ENCODE peak calls at places on chromosomes 7 and 10, in six cellular contexts. H is heart left ventricle, M is stomach, W is IMR-90, Q is uterus, Z is Peyer's patch. X is an unnamed sample.

GRCh38 chr10:22669163-22669711 is 45.1 kb downstream of the PIP4K2A start:
- DNase-seq in H (no peak), M (no peak), W (no peak), Q (no peak), Z (no peak), X (no peak)

GRCh38 chr10:123755061-123755460 is 88.9 kb downstream of the GPR26 start:
- DNase-seq in H (no peak), M (no peak), W (no peak), Q (no peak), Z (no peak), X (no peak)

GRCh38 chr7:150479023-150479716 is 28.7 kb downstream of the GIMAP8 start:
- DNase-seq in H (no peak), M (no peak), W (no peak), Q (no peak), Z (no peak), X (no peak)

GRCh38 chr10:30820282-30820991 is 190.9 kb upstream of the LYZL2 start:
- DNase-seq in H (no peak), M (no peak), W (peak), Q (no peak), Z (no peak), X (no peak)

GRCh38 chr10:6124666-6125065 is 35.8 kb downstream of the RBM17 start:
- DNase-seq in H (peak), M (no peak), W (no peak), Q (no peak), Z (no peak), X (no peak)

GRCh38 chr10:5861269-5862031 is 28.2 kb downstream of the ANKRD16 start:
- DNase-seq in H (no peak), M (no peak), W (peak), Q (no peak), Z (peak), X (no peak)

GRCh38 chr10:96500519-96500918 is 13.2 kb downstream of the TLL2 start:
- DNase-seq in H (no peak), M (no peak), W (no peak), Q (no peak), Z (no peak), X (no peak)

GRCh38 chr7:106003525-106004064 is 40.5 kb downstream of the CDHR3 start:
- DNase-seq in H (no peak), M (no peak), W (no peak), Q (no peak), Z (peak), X (no peak)

GRCh38 chr7:94064541-94065191 is 60.5 kb upstream of the BET1 start:
- DNase-seq in H (no peak), M (no peak), W (peak), Q (no peak), Z (no peak), X (no peak)

GRCh38 chr10:97640868-97641811 is 669 bp downstream of the PI4K2A start:
- DNase-seq in H (peak), M (no peak), W (peak), Q (peak), Z (peak), X (no peak)

GRCh38 chr7:73621168-73622063 is 2.9 kb downstream of the MLXIPL start:
- DNase-seq in H (no peak), M (no peak), W (no peak), Q (no peak), Z (no peak), X (no peak)

GRCh38 chr10:71435571-71436267 is 39.0 kb downstream of the CDH23 start:
- DNase-seq in H (peak), M (no peak), W (no peak), Q (no peak), Z (peak), X (no peak)

GRCh38 chr7:95324396-95324795 is at the start of gene PON1:
- DNase-seq in H (no peak), M (no peak), W (no peak), Q (no peak), Z (peak), X (no peak)

GRCh38 chr10:29377333-29377961 is 88.6 kb downstream of the LYZL1 start:
- DNase-seq in H (no peak), M (no peak), W (peak), Q (no peak), Z (no peak), X (no peak)

GRCh38 chr7:50312176-50312575 is 7.7 kb downstream of the IKZF1 start:
- DNase-seq in H (no peak), M (no peak), W (no peak), Q (no peak), Z (no peak), X (no peak)

GRCh38 chr10:43380610-43381222 is 9.3 kb downstream of the FXYD4 start:
- DNase-seq in H (no peak), M (no peak), W (peak), Q (no peak), Z (no peak), X (no peak)
- TF ChIP-seq CTCF in H (no peak), M (no peak), W (no peak), Q (no peak), Z (no peak), X (no peak)

DNA sequence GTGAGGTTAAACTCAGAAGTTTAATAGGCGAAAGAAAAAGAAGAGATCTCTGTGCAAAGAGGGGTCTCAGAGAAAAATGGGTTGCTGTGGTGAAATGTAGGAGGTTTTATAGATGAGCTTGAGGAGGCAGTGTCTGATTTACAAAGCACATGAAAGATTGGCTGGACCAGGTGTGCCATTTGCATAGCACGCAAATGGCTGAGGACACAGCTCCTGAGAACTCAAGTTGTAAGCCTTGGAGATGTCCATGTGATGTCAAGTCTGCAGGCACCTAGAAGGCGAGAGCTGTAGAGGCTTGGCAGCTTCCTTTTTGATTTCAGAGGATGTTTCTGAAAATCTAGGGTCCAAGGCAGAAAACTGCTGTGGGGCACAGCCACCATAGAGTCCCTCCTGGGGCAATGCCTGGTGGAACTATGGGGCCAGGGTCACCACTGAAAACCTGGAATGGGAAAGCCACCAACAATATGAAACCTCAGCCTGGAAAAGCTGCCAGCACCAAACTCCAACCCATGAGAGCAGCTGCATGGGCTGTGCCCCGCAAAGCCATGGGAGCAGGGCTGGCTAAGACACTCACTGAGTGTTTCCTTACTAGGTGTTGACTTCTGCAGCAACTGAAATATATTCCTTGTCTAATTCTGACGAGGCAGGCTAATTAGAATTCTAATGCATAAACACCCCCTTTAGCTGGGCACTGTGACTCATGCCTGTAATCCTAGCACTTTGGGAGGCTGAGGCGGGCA is 96.9 kb upstream of the TNS3 start:
- DNase-seq in H (no peak), M (no peak), W (no peak), Q (no peak), Z (no peak), X (no peak)
- TF ChIP-seq POLR2A in H (no peak), M (no peak), W (no peak), Q (no peak), Z (no peak), X (no peak)

DNA sequence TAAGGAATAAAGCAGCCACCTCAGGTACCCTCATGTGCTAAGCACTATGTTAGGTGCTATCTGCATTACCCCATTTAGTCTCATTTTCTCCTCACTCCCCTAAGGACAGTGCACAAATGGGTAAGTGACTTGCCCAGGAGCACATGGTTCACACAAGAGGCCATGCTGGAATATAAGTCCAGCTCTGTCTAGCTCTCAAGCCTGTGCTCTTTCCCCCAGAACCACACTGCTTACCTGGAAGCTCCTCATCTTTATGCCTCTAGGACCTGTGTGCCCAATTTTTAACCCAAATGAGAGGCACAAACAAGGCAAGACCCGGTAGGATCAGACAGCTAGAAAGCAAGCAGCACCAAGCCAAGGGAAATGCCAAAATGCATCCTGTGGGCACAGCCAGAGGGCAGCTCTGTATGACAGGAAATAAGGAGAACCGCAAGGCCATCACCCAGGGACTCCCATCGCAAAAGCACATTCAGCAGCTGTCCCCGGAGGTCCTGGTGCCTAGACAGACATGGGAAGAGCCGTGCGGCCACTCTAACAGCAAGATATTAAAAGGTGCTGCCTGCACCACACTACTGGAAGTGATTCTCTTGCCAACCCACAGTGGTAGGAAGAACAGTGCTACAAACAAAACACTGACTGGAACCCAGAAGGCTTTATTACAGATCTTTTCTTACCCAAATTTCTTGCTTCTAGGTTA is 88.1 kb downstream of the GSAP start:
- DNase-seq in H (no peak), M (no peak), W (no peak), Q (no peak), Z (no peak), X (no peak)
- TF ChIP-seq CTCF in H (no peak), M (no peak), W (no peak), Q (no peak), Z (no peak), X (no peak)

GRCh38 chr7:139887895-139888518 is 58.9 kb downstream of the TBXAS1 start:
- DNase-seq in H (no peak), M (no peak), W (no peak), Q (no peak), Z (no peak), X (no peak)

GRCh38 chr7:139884441-139884840 is 55.4 kb downstream of the TBXAS1 start:
- DNase-seq in H (no peak), M (no peak), W (no peak), Q (no peak), Z (no peak), X (no peak)

GRCh38 chr7:139886206-139886605 is 57.1 kb downstream of the TBXAS1 start:
- DNase-seq in H (no peak), M (no peak), W (no peak), Q (no peak), Z (no peak), X (no peak)

GRCh38 chr7:139886899-139887298 is 57.8 kb downstream of the TBXAS1 start:
- DNase-seq in H (no peak), M (no peak), W (no peak), Q (no peak), Z (no peak), X (no peak)

GRCh38 chr7:139883814-139884213 is 54.8 kb downstream of the TBXAS1 start:
- DNase-seq in H (no peak), M (no peak), W (no peak), Q (no peak), Z (no peak), X (no peak)
- TF ChIP-seq POLR2A in H (no peak), M (no peak), W (no peak), Q (no peak), Z (no peak), X (no peak)

DNA sequence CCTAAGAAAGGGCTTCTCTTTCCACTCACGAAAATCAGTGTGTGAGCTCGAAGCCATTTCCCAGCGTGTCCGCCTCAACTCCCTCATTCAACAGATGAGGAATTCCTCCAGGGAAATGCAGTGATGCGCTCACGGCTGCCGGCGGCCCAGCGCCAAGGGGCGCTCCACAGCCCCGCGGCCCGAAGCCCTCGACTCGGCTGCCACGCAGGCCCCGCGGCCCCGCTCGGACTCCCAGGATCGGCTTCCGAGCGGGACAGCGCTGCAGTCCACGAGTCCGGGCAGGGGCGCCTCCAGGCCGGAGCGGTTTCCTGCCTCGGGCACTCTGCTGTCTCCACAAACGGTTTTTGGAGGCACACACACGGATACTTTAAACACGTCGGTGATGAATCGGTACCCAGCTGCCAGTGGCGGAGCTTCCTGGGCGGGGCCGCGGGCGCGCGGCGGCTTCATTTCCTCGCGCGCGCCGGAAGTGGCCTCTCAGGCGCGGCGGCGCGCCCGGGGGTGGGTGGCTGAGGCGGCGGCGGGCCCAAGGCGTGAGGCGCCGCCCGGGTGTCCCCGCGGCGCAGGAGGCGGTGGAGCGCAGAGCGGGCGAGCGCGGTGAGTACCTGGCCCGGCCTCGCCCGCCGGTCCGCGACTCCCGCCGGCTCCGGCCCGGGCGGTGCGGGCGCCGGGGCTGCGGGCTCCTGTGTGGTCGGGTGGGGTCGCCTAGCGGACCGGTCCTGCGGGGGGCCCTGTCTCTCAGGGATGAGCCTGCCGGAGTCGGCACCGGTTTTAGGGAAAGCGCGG is at the start of gene CSGALNACT2:
- DNase-seq in H (peak), M (peak), W (peak), Q (peak), Z (peak), X (peak)
- TF ChIP-seq CTCF in H (no peak), M (no peak), W (peak), Q (peak), Z (no peak), X (no peak)

DNA sequence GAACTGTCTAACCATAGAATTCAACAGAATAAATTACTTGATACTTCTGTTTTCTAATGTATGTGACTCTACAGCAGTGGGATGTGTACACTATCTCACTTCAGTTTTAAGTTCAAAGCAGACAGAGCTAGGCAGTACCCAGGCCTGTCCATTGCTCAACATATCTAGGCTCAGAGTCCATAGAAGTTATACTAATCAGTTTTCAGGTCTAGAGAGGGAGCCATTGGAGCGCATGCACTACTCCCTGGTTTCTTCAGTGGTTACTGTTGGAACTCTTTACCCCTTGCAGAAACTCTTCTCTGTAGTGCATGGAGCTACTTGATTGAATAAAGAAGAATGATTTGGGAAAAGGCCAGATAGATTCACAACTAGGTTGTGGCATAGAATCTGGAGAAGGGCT is 4.4 kb downstream of the CD36 start:
- DNase-seq in H (no peak), M (no peak), W (no peak), Q (no peak), Z (no peak), X (no peak)
- TF ChIP-seq POLR2A in H (no peak), M (no peak), W (no peak), Q (no peak), Z (no peak), X (no peak)

DNA sequence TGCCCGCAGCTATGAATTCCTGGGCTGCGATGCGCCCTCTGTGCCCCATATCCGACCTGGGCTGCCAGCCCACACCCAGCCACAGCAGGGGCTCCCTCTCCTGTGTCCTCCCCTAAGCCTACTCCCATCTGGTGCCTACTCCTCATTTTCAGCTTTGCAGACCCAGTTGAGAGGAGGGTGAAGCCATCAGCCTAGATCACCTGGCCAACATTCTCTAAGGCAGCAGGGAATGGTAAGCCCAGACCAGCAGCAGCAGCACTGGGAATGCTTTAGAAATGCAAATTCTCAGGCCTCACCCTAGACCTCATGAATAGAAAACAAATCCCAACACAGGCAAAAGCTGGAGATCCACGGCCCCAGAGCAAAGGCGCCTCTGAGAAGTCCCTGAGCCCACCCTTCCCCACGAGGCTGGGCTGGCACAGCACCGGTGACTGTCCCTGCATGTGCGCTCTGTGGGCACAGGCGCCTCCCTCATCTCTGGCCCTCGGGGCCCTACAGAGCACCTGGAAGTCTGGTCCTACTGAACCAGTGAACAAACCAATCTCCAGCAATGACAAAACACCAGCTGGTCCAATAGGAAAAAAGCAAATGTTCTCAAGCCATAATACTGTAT is 161.4 kb downstream of the GFRA1 start:
- DNase-seq in H (no peak), M (peak), W (no peak), Q (no peak), Z (no peak), X (no peak)
- TF ChIP-seq CTCF in H (no peak), M (no peak), W (no peak), Q (no peak), Z (no peak), X (no peak)

DNA sequence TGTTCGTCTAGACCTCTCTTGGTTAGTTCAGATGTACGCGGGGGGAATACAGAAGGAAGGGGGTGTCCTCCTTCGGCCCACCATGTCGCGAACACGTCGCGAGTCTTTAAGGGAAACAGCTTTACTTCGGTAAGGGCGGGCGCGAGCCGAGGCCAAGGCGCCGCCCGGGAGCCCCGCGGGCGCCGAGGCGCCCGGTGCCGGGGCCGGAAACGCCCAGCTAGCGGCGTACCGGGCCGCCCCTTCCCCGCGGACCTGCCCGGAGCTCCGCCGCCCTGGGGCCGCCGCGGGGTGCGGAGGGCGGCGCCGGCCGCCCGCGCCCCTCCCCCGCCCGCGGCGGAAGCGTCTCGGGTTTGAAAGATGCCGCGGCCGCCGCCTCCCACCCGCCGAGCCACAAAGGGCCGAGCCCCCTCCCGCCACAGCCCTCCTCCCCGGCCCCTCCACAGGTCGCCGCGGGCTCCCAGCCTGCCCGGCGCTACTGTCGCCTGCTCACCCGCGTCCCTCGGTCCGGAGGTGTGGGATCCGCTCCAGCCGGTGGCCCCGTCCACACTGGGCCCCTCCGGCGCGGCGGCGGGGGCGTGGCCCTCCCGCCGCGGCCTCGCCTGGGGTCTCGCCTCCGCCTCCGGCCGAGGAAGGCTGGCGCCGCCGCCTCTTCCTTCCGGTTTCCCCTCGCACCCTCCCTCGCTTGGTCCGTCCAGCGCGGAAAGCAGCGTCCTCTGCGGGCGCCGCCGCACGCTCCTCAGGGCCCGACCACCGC is at the start of gene KBTBD2:
- DNase-seq in H (peak), M (peak), W (peak), Q (peak), Z (peak), X (peak)
- TF ChIP-seq POLR2A in H (no peak), M (no peak), W (peak), Q (no peak), Z (no peak), X (peak)